ENCODE peak calls at places on chromosomes 4 and X, in four cellular contexts. A is heart right ventricle, Y is A673, V is IMR-90. T is an unnamed sample.
A peak's percentile ranks its signal among the peaks of the same experiment; 100 is the strongest.

GRCh38 chr4:122603156-122603574 is 17.7 kb downstream of the IL21 start:
- DNase-seq in A (no peak), Y (no peak), V (peak; percentile 11), T (no peak)

GRCh38 chr4:7981738-7982394 is 42.2 kb upstream of the AFAP1 start:
- DNase-seq in A (no peak), Y (no peak), V (no peak), T (no peak)

GRCh38 chr4:77001907-77002306 is 52.4 kb downstream of the SEPTIN11 start:
- DNase-seq in A (no peak), Y (peak; percentile 83), V (peak; percentile 79), T (no peak)

GRCh38 chrX:54452920-54453319 is 12.7 kb downstream of the TSR2 start:
- DNase-seq in A (no peak), Y (peak; percentile 50), V (peak; percentile 8), T (no peak)

GRCh38 chrX:316351-317325 is 2.0 kb downstream of the GTPBP6 start:
- DNase-seq in A (no peak), Y (no peak), V (no peak), T (no peak)

GRCh38 chr4:84698962-84699671 is 116.2 kb downstream of the CDS1 start:
- DNase-seq in A (no peak), Y (no peak), V (no peak), T (no peak)

GRCh38 chr4:149952101-149952500 is 126.1 kb upstream of the DCLK2 start:
- DNase-seq in A (no peak), Y (no peak), V (no peak), T (no peak)

GRCh38 chr4:77697860-77698599 is 92.4 kb downstream of the CXCL13 start:
- DNase-seq in A (no peak), Y (peak; percentile 4), V (peak; percentile 67), T (no peak)

GRCh38 chr4:77994194-77994721 is 62.9 kb upstream of the FRAS1 start:
- DNase-seq in A (peak; percentile 11), Y (peak; percentile 53), V (peak; percentile 56), T (no peak)

GRCh38 chr4:185396724-185397402 is at the start of gene ANKRD37:
- DNase-seq in A (peak; percentile 23), Y (no peak), V (peak; percentile 19), T (peak; percentile 39)

GRCh38 chr4:140944539-140944938 is 188.4 kb upstream of the TBC1D9 start:
- DNase-seq in A (no peak), Y (no peak), V (peak; percentile 66), T (no peak)

GRCh38 chrX:148871422-148872152 is 371.2 kb downstream of the AFF2 start:
- DNase-seq in A (peak; percentile 3), Y (no peak), V (peak; percentile 70), T (no peak)

GRCh38 chr4:182752158-182752910 is 164.9 kb downstream of the DCTD start:
- DNase-seq in A (no peak), Y (no peak), V (peak; percentile 83), T (no peak)

GRCh38 chr4:13980317-13980716 is 352.8 kb upstream of the BOD1L1 start:
- DNase-seq in A (no peak), Y (no peak), V (peak; percentile 96), T (no peak)

GRCh38 chr4:78885598-78885997 is 53.6 kb downstream of the PAQR3 start:
- DNase-seq in A (no peak), Y (no peak), V (peak; percentile 48), T (no peak)

GRCh38 chr4:112633477-112634235 is 3.1 kb downstream of the ZGRF1 start:
- DNase-seq in A (no peak), Y (peak; percentile 61), V (peak; percentile 43), T (peak; percentile 32)

GRCh38 chrX:45138525-45138924 is 62.2 kb downstream of the DIPK2B start:
- DNase-seq in A (no peak), Y (no peak), V (no peak), T (peak; percentile 25)

GRCh38 chr4:182278729-182279128 is 35.5 kb downstream of the TENM3 start:
- DNase-seq in A (no peak), Y (no peak), V (no peak), T (no peak)

GRCh38 chr4:173410106-173410505 is 11.2 kb upstream of the SCRG1 start:
- DNase-seq in A (no peak), Y (no peak), V (no peak), T (no peak)

GRCh38 chr4:158845166-158846041 is 76.6 kb downstream of the FNIP2 start:
- DNase-seq in A (no peak), Y (no peak), V (no peak), T (no peak)

GRCh38 chrX:124433186-124433585 is 86.8 kb downstream of the SH2D1A start:
- DNase-seq in A (no peak), Y (no peak), V (no peak), T (no peak)

GRCh38 chrX:124098089-124098488 is 136.6 kb downstream of the STAG2 start:
- DNase-seq in A (no peak), Y (peak; percentile 55), V (peak; percentile 51), T (peak; percentile 17)

GRCh38 chrX:97238632-97239031 is 354.9 kb downstream of the RPA4 start:
- DNase-seq in A (no peak), Y (peak; percentile 62), V (peak; percentile 55), T (no peak)

GRCh38 chr4:74631338-74631737 is 163.0 kb downstream of the BTC start:
- DNase-seq in A (no peak), Y (no peak), V (no peak), T (no peak)
- H3K27me3 ChIP-seq in A (no peaks in the 10 kb centered on the region), Y (no peaks in the 10 kb centered on the region), V (peaks cover 12% of the 10 kb centered on the region), T (no peaks in the 10 kb centered on the region)

GRCh38 chr4:86939123-86939522 is 4.3 kb downstream of the AFF1 start:
- DNase-seq in A (no peak), Y (no peak), V (no peak), T (peak; percentile 21)
- H3K27ac ChIP-seq in A (peak overlapping the region; percentile 18), Y (no peak overlapping the region), V (no peak overlapping the region), T (peak overlapping the region; percentile 15)

GRCh38 chrX:106615041-106615440 is 3.3 kb downstream of the RADX start:
- DNase-seq in A (no peak), Y (no peak), V (no peak), T (no peak)

GRCh38 chrX:106611323-106611681 is 476 bp upstream of the RADX start:
- DNase-seq in A (no peak), Y (no peak), V (no peak), T (no peak)

GRCh38 chrX:106613277-106613676 is 1.5 kb downstream of the RADX start:
- DNase-seq in A (no peak), Y (no peak), V (no peak), T (no peak)

GRCh38 chrX:106612403-106612789 is 618 bp downstream of the RADX start:
- DNase-seq in A (no peak), Y (no peak), V (no peak), T (peak; percentile 1)

DNA sequence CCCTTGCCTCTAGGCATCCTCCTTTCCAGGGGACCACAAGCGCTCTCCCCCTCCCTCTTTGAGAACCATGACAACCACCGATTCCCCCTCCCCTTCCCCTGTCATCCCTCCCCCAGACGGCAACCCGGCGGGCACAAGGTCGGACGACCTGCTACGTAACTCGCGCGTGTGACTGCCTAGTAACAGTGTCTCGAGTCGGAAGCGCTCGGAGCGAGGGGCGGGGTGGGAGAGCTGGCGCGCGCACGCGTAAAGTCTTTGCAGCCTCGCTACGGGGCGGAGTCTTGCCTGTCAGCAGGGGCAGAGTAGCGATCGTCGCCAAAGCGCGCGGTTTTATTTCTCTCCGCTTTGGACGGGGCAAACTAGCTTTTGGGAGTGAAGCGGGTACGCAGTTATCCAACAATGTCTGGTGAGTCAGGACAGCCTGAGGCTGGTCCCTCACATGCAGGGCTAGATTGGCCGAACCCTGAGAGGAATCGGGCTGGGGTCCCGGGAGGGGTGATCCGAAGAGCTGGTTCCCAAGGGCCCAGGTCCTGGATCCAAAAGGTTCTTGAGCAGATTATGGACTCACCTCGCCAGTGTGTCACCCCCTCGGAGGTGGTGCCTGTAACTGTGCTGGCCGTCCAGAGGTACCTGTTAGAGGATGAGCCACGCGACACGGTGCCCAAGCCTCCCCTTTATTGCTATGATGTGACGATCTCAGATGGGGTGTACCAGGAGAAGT is at the start of gene RADX:
- DNase-seq in A (peak; percentile 63), Y (peak; percentile 73), V (peak; percentile 45), T (peak; percentile 94)
- H3K27me3 ChIP-seq in A (no peaks in the 10 kb centered on the region), Y (peaks cover 37% of the 10 kb centered on the region), V (peaks cover 6% of the 10 kb centered on the region), T (no peaks in the 10 kb centered on the region)

GRCh38 chr4:81555489-81555888 is 83.8 kb upstream of the RASGEF1B start:
- DNase-seq in A (no peak), Y (no peak), V (no peak), T (no peak)
- H3K27ac ChIP-seq in A (no peak overlapping the region), Y (no peak overlapping the region), V (no peak overlapping the region), T (no peak overlapping the region)

DNA sequence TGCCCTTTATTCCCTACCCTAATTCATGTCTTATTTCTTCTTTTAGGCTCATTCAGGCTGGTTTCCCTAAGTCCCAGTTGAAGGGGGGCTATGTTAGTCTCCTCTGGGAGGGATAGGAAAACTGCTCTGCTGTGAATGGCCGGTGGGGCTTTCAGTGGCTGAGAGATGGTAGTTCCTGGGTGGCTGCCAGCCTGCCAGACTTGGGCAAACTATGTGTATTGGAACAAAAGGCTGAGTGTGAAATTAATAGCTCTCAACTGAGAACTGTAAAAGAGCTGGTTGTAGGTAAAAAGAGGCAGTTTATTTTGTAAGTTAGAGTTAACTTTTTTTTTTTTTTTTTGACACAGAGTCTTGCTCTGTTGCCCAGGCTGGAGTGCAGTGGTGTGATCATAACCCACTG is 28.8 kb downstream of the ARHGAP10 start:
- DNase-seq in A (no peak), Y (peak; percentile 43), V (no peak), T (no peak)
- H3K27me3 ChIP-seq in A (no peaks in the 10 kb centered on the region), Y (no peaks in the 10 kb centered on the region), V (no peaks in the 10 kb centered on the region), T (no peaks in the 10 kb centered on the region)

GRCh38 chr4:108119199-108119800 is 49.4 kb downstream of the LEF1 start:
- DNase-seq in A (no peak), Y (no peak), V (no peak), T (no peak)

GRCh38 chr4:108120789-108121188 is 47.9 kb downstream of the LEF1 start:
- DNase-seq in A (no peak), Y (no peak), V (no peak), T (no peak)

GRCh38 chr4:108116423-108117168 is 52.1 kb downstream of the LEF1 start:
- DNase-seq in A (no peak), Y (no peak), V (no peak), T (peak; percentile 67)

GRCh38 chr4:108117473-108118182 is 51.1 kb downstream of the LEF1 start:
- DNase-seq in A (no peak), Y (no peak), V (no peak), T (no peak)

GRCh38 chr4:108118505-108118904 is 50.2 kb downstream of the LEF1 start:
- DNase-seq in A (no peak), Y (no peak), V (no peak), T (no peak)
- H3K27ac ChIP-seq in A (no peak overlapping the region), Y (no peak overlapping the region), V (no peak overlapping the region), T (peak overlapping the region; percentile 47)

T was measured in CD4-positive, alpha-beta memory T cell.